ENCODE peak calls at places on chromosomes 12 and 14, in nine cellular contexts. A is stomach, H is nephron progenitor cell, M is BJ, W is colonic mucosa, X is Right ventricle myocardium inferior, F is heart left ventricle, N is IMR-90, P is substantia nigra. Y is an unnamed sample.

GRCh38 chr12:73863541-73863940 is 674.1 kb upstream of the ATXN7L3B start:
- DNase-seq in A (no peak), H (no peak), M (no peak), W (no peak), X (no peak), F (no peak), N (no peak), P (no peak), Y (no peak)

GRCh38 chr14:103057028-103057371 is 349 bp downstream of the CDC42BPB start:
- DNase-seq in A (no peak), H (no peak), M (no peak), W (no peak), X (no peak), F (no peak), N (no peak), P (no peak), Y (no peak)

GRCh38 chr12:123655420-123655819 is 15.5 kb upstream of the TCTN2 start:
- DNase-seq in A (no peak), H (no peak), M (no peak), W (no peak), X (no peak), F (no peak), N (no peak), P (peak), Y (no peak)

GRCh38 chr14:58513272-58513671 is 85.8 kb downstream of the KIAA0586 start:
- DNase-seq in A (no peak), H (no peak), M (no peak), W (no peak), X (no peak), F (no peak), N (no peak), P (no peak), Y (no peak)

GRCh38 chr14:76337619-76338545 is 38.1 kb upstream of the ESRRB start:
- DNase-seq in A (no peak), H (no peak), M (no peak), W (no peak), X (no peak), F (no peak), N (no peak), P (no peak), Y (no peak)

GRCh38 chr14:30443368-30444007 is 115.5 kb upstream of the G2E3 start:
- DNase-seq in A (no peak), H (no peak), M (no peak), W (no peak), X (no peak), F (no peak), N (peak), P (no peak), Y (peak)

GRCh38 chr12:3132636-3133409 is 55.6 kb downstream of the TSPAN9 start:
- DNase-seq in A (no peak), H (no peak), M (peak), W (no peak), X (peak), F (peak), N (peak), P (peak), Y (no peak)

GRCh38 chr12:92365836-92366235 is 220.2 kb upstream of the BTG1 start:
- DNase-seq in A (no peak), H (no peak), M (no peak), W (no peak), X (no peak), F (no peak), N (no peak), P (no peak), Y (no peak)

GRCh38 chr12:107607464-107608392 is 77.9 kb upstream of the PWP1 start:
- DNase-seq in A (peak), H (peak), M (no peak), W (peak), X (peak), F (peak), N (peak), P (peak), Y (peak)

GRCh38 chr12:32920506-32921085 is 24.0 kb upstream of the PKP2 start:
- DNase-seq in A (no peak), H (no peak), M (no peak), W (no peak), X (no peak), F (no peak), N (no peak), P (no peak), Y (no peak)

GRCh38 chr12:58563621-58564020 is 356.7 kb downstream of the LRIG3 start:
- DNase-seq in A (no peak), H (no peak), M (no peak), W (no peak), X (no peak), F (no peak), N (peak), P (no peak), Y (no peak)

GRCh38 chr12:115574831-115575230 is 702.7 kb downstream of the MED13L start:
- DNase-seq in A (no peak), H (no peak), M (no peak), W (no peak), X (no peak), F (no peak), N (no peak), P (no peak), Y (no peak)

GRCh38 chr12:131035268-131035681 is 81.6 kb downstream of the ADGRD1 start:
- DNase-seq in A (no peak), H (no peak), M (no peak), W (no peak), X (no peak), F (peak), N (no peak), P (no peak), Y (no peak)

GRCh38 chr12:121376754-121377697 is 22.9 kb upstream of the RNF34 start:
- DNase-seq in A (no peak), H (no peak), M (no peak), W (no peak), X (no peak), F (no peak), N (no peak), P (no peak), Y (no peak)

GRCh38 chr12:85781751-85782150 is 54.5 kb downstream of the RASSF9 start:
- DNase-seq in A (no peak), H (no peak), M (no peak), W (no peak), X (no peak), F (no peak), N (no peak), P (peak), Y (no peak)

GRCh38 chr12:120710805-120711296 is 593 bp downstream of the UNC119B start:
- DNase-seq in A (no peak), H (peak), M (no peak), W (peak), X (no peak), F (peak), N (no peak), P (peak), Y (no peak)

GRCh38 chr12:39780527-39781446 is 161.2 kb upstream of the ABCD2 start:
- DNase-seq in A (no peak), H (no peak), M (peak), W (peak), X (no peak), F (no peak), N (no peak), P (no peak), Y (no peak)

GRCh38 chr12:25723286-25723685 is 170.2 kb upstream of the LMNTD1 start:
- DNase-seq in A (no peak), H (no peak), M (no peak), W (no peak), X (no peak), F (no peak), N (peak), P (no peak), Y (no peak)

GRCh38 chr14:24613747-24614146 is 4.3 kb upstream of the GZMH start:
- DNase-seq in A (no peak), H (no peak), M (no peak), W (no peak), X (no peak), F (no peak), N (no peak), P (no peak), Y (no peak)

GRCh38 chr14:94373708-94374107 is 14.7 kb downstream of the SERPINA1 start:
- DNase-seq in A (no peak), H (no peak), M (peak), W (no peak), X (no peak), F (no peak), N (peak), P (no peak), Y (peak)

GRCh38 chr12:117063162-117063911 is 35.9 kb downstream of the TESC start:
- DNase-seq in A (no peak), H (no peak), M (no peak), W (peak), X (peak), F (no peak), N (no peak), P (no peak), Y (no peak)

GRCh38 chr14:24052656-24053547 is 1.1 kb downstream of the CARMIL3 start:
- DNase-seq in A (no peak), H (no peak), M (no peak), W (peak), X (no peak), F (no peak), N (no peak), P (no peak), Y (no peak)

GRCh38 chr12:26874501-26875296 is 41.7 kb upstream of the ITPR2 start:
- DNase-seq in A (no peak), H (no peak), M (no peak), W (no peak), X (no peak), F (no peak), N (no peak), P (no peak), Y (no peak)

GRCh38 chr12:46516933-46517578 is 144.5 kb upstream of the SLC38A2 start:
- DNase-seq in A (no peak), H (no peak), M (no peak), W (no peak), X (no peak), F (no peak), N (no peak), P (no peak), Y (no peak)

GRCh38 chr12:19239616-19240234 is 110.2 kb downstream of the PLEKHA5 start:
- DNase-seq in A (no peak), H (no peak), M (no peak), W (no peak), X (no peak), F (no peak), N (peak), P (peak), Y (no peak)

GRCh38 chr12:131493068-131493826 is 217.6 kb upstream of the SFSWAP start:
- DNase-seq in A (no peak), H (no peak), M (no peak), W (no peak), X (no peak), F (no peak), N (no peak), P (no peak), Y (no peak)

GRCh38 chr12:570237-570925 is 92.9 kb downstream of the NINJ2 start:
- DNase-seq in A (peak), H (peak), M (no peak), W (peak), X (peak), F (peak), N (peak), P (peak), Y (no peak)

GRCh38 chr12:118213452-118213851 is 77.5 kb downstream of the PEBP1 start:
- DNase-seq in A (no peak), H (no peak), M (no peak), W (no peak), X (no peak), F (no peak), N (no peak), P (no peak), Y (no peak)

GRCh38 chr14:64388533-64389243 is 535 bp downstream of the MTHFD1 start:
- DNase-seq in A (peak), H (peak), M (no peak), W (peak), X (no peak), F (peak), N (peak), P (no peak), Y (no peak)

GRCh38 chr14:92789457-92790089 is 4.5 kb upstream of the GOLGA5 start:
- DNase-seq in A (no peak), H (no peak), M (no peak), W (no peak), X (no peak), F (no peak), N (peak), P (no peak), Y (no peak)

GRCh38 chr12:54658306-54659264 is 10.4 kb upstream of the DCD start:
- DNase-seq in A (peak), H (peak), M (no peak), W (peak), X (no peak), F (no peak), N (peak), P (no peak), Y (no peak)

GRCh38 chr14:92122351-92122677 is 545 bp downstream of the CPSF2 start:
- DNase-seq in A (no peak), H (no peak), M (no peak), W (peak), X (no peak), F (no peak), N (peak), P (no peak), Y (no peak)

GRCh38 chr14:103530390-103530789 is 1.4 kb downstream of the TRMT61A start:
- DNase-seq in A (no peak), H (peak), M (no peak), W (no peak), X (no peak), F (no peak), N (peak), P (no peak), Y (no peak)

Y was measured in AG09309.